ENCODE peak calls at places on chromosomes 1 and 21, in eight cellular contexts. C is sigmoid colon, G is breast epithelium, N is ovary, P is uterus, Z is Peyer's patch, K is A549, B is NB4. W is an unnamed sample.

GRCh38 chr1:172351761-172352161 is 68.7 kb upstream of the C1orf105 start:
- DNase-seq in C (no peak), G (no peak), N (no peak), P (no peak), Z (no peak), K (no peak), B (no peak), W (no peak)

GRCh38 chr1:31955917-31956736 is 18.0 kb upstream of the PTP4A2 start:
- DNase-seq in C (peak; percentile 93), G (peak; percentile 81), N (peak; percentile 91), P (peak; percentile 93), Z (peak; percentile 93), K (peak; percentile 71), B (peak; percentile 94), W (peak; percentile 86)

GRCh38 chr1:115052454-115053083 is 22.9 kb downstream of the TSHB start:
- DNase-seq in C (no peak), G (peak; percentile 42), N (peak; percentile 53), P (peak; percentile 43), Z (peak; percentile 88), K (peak; percentile 48), B (peak; percentile 62), W (peak; percentile 63)

GRCh38 chr1:228181105-228181504 is 15.5 kb downstream of the IBA57 start:
- DNase-seq in C (peak; percentile 24), G (no peak), N (no peak), P (no peak), Z (peak; percentile 30), K (no peak), B (no peak), W (no peak)

GRCh38 chr1:1306661-1307260 is 969 bp downstream of the ACAP3 start:
- DNase-seq in C (no peak), G (no peak), N (no peak), P (no peak), Z (no peak), K (no peak), B (no peak), W (no peak)

GRCh38 chr1:82978461-82979324 is 1020.2 kb downstream of the TTLL7 start:
- DNase-seq in C (no peak), G (no peak), N (no peak), P (no peak), Z (no peak), K (no peak), B (no peak), W (no peak)

GRCh38 chr1:197695961-197696360 is 79.3 kb downstream of the DENND1B start:
- DNase-seq in C (no peak), G (no peak), N (peak; percentile 20), P (no peak), Z (no peak), K (no peak), B (no peak), W (no peak)

GRCh38 chr1:215793210-215793609 is 226.1 kb downstream of the KCTD3 start:
- DNase-seq in C (no peak), G (no peak), N (no peak), P (no peak), Z (no peak), K (peak; percentile 2), B (peak; percentile 4), W (no peak)

GRCh38 chr1:247681288-247681897 is 1.9 kb upstream of the OR13G1 start:
- DNase-seq in C (no peak), G (no peak), N (no peak), P (peak; percentile 16), Z (peak; percentile 62), K (peak; percentile 2), B (peak; percentile 69), W (peak; percentile 48)

GRCh38 chr1:3068400-3069361 is at the start of gene PRDM16:
- DNase-seq in C (peak; percentile 65), G (no peak), N (peak; percentile 70), P (peak; percentile 22), Z (no peak), K (peak; percentile 59), B (no peak), W (no peak)

GRCh38 chr1:51524817-51525216 is 5.8 kb upstream of the EPS15 start:
- DNase-seq in C (no peak), G (no peak), N (no peak), P (no peak), Z (no peak), K (no peak), B (no peak), W (no peak)

GRCh38 chr1:78491311-78492071 is 717 bp downstream of the PTGFR start:
- DNase-seq in C (peak; percentile 68), G (no peak), N (peak; percentile 50), P (peak; percentile 59), Z (no peak), K (no peak), B (no peak), W (no peak)

GRCh38 chr21:37153193-37153934 is 80.3 kb downstream of the TTC3 start:
- DNase-seq in C (no peak), G (no peak), N (peak; percentile 39), P (peak; percentile 70), Z (peak; percentile 61), K (no peak), B (no peak), W (peak; percentile 58)

GRCh38 chr21:39020751-39021474 is 162.3 kb downstream of the PSMG1 start:
- DNase-seq in C (peak; percentile 72), G (peak; percentile 71), N (peak; percentile 75), P (peak; percentile 46), Z (peak; percentile 70), K (no peak), B (peak; percentile 58), W (peak; percentile 39)

GRCh38 chr1:43687301-43688108 is 19.8 kb upstream of the ST3GAL3 start:
- DNase-seq in C (no peak), G (no peak), N (no peak), P (no peak), Z (no peak), K (no peak), B (no peak), W (peak; percentile 15)

GRCh38 chr21:45935628-45936027 is 45.9 kb upstream of the COL6A1 start:
- DNase-seq in C (no peak), G (no peak), N (no peak), P (no peak), Z (no peak), K (no peak), B (no peak), W (no peak)

GRCh38 chr1:156281281-156282142 is 1.1 kb downstream of the SMG5 start:
- DNase-seq in C (no peak), G (no peak), N (no peak), P (no peak), Z (no peak), K (no peak), B (peak; percentile 80), W (no peak)

GRCh38 chr1:213759359-213760181 is 228.2 kb upstream of the PROX1 start:
- DNase-seq in C (no peak), G (no peak), N (no peak), P (no peak), Z (no peak), K (no peak), B (no peak), W (peak; percentile 13)

GRCh38 chr1:221574529-221574928 is 167.4 kb downstream of the DUSP10 start:
- DNase-seq in C (no peak), G (no peak), N (no peak), P (no peak), Z (no peak), K (no peak), B (no peak), W (no peak)

GRCh38 chr1:246566128-246566807 is at the start of the genes CNST and TFB2M:
- DNase-seq in C (peak; percentile 99), G (peak; percentile 97), N (peak; percentile 97), P (peak; percentile 96), Z (peak; percentile 99), K (peak; percentile 94), B (peak; percentile 99), W (peak; percentile 98)
- TF ChIP-seq POLR2A in C (peak; percentile 93), G (peak; percentile 83), N (peak; percentile 86), P (peak; percentile 91), Z (peak; percentile 93), K (peak; percentile 75), B (peak; percentile 55), W (peak; percentile 97)

GRCh38 chr1:164914208-164914607 is 355.2 kb downstream of the PBX1 start:
- DNase-seq in C (no peak), G (no peak), N (no peak), P (peak; percentile 33), Z (no peak), K (no peak), B (peak; percentile 20), W (no peak)
- TF ChIP-seq CTCF in C (peak; percentile 22), G (no peak), N (peak; percentile 32), P (peak; percentile 52), Z (no peak), K (peak; percentile 25), B (no peak), W (no peak)

GRCh38 chr1:26112407-26112775 is 767 bp downstream of the PDIK1L start:
- DNase-seq in C (no peak), G (no peak), N (no peak), P (no peak), Z (no peak), K (no peak), B (peak; percentile 56), W (no peak)

GRCh38 chr1:26114165-26114927 is 2.7 kb downstream of the PDIK1L start:
- DNase-seq in C (no peak), G (no peak), N (no peak), P (no peak), Z (no peak), K (no peak), B (no peak), W (no peak)

GRCh38 chr1:26110731-26111529 is 694 bp upstream of the PDIK1L start:
- DNase-seq in C (peak; percentile 88), G (peak; percentile 68), N (peak; percentile 76), P (peak; percentile 73), Z (peak; percentile 94), K (peak; percentile 68), B (peak; percentile 84), W (peak; percentile 89)

GRCh38 chr1:26109229-26110164 is 2.1 kb upstream of the PDIK1L start:
- DNase-seq in C (no peak), G (no peak), N (no peak), P (no peak), Z (no peak), K (no peak), B (no peak), W (no peak)

DNA sequence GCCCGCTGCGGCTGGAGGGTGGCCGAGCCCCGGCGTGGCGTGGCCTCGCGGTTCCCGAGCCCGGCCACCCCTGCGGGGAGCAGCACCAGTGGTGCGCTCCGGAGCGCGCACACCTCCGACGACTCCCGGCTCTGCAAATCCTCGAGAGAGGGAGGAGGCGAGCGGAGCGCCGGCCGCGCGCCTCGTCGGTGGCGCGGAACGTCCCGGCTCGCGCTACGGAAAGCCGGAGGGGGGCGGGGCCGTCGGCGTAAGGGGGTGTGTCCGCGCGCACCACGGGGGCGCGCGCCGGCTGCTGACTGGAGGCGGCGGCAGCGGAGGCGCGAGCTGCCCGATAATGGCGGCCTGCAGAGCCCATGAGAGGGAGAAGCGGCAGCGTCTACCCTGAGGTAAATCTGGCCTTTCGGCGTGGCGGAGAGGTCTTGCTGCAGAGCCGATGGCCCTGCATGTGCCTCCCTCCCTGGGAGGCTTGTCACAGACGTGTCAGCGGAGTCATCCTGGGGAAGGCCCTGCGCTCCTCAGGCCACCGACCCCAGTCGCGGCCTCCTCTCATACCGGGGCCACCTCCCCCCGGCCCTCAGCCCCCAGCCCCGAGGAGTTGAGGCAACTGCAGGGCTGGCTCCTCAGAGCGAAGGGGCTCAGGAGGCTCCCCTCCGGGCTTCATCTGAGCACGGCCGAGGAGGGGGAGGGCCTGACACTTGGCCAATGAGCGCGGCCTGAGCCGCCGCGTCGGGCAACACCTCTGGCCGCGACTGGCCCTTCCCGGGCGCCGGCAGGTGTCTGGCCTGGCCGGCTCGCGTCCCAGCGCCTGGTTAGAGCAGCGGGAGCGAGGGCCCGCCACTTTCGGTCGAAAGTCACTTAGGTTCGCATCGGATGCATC is at the start of gene PDIK1L:
- DNase-seq in C (peak; percentile 96), G (peak; percentile 90), N (peak; percentile 92), P (peak; percentile 90), Z (peak; percentile 96), K (peak; percentile 67), B (peak; percentile 96), W (peak; percentile 95)
- TF ChIP-seq POLR2A in C (no peak), G (no peak), N (no peak), P (peak; percentile 49), Z (peak; percentile 67), K (peak; percentile 44), B (peak; percentile 79), W (peak; percentile 84)

GRCh38 chr1:100423832-100424337 is 71.6 kb downstream of the CDC14A start:
- DNase-seq in C (no peak), G (no peak), N (no peak), P (no peak), Z (no peak), K (no peak), B (no peak), W (no peak)
- TF ChIP-seq CTCF in C (no peak), G (no peak), N (no peak), P (no peak), Z (no peak), K (no peak), B (no peak), W (no peak)

W was measured in transverse colon.